ENCODE peak calls at places on chromosomes 4 and X, in seven cellular contexts. T is BE2C; V is activated effector memory CD4-positive, alpha-beta T cell treated with Interleukin-2 at 50 U/mL for 16 hours; I is skeletal muscle cell; Q is T-helper 1 cell; Z is SJSA1; F is brain microvascular endothelial cell. W is an unnamed sample.
A peak's percentile ranks its signal among the peaks of the same experiment; 100 is the strongest.

GRCh38 chrX:71622347-71623104 is 4.2 kb upstream of the CXCR3 start:
- DNase-seq in T (peak; percentile 40), V (peak; percentile 66), I (no peak), Q (peak; percentile 67), Z (no peak), F (peak; percentile 35), W (peak; percentile 27)

GRCh38 chr4:112029642-112030235 is 115.5 kb upstream of the FAM241A start:
- DNase-seq in T (no peak), V (no peak), I (no peak), Q (no peak), Z (no peak), F (no peak), W (peak; percentile 14)

GRCh38 chr4:24568425-24568824 is 15.9 kb downstream of the DHX15 start:
- DNase-seq in T (no peak), V (no peak), I (no peak), Q (no peak), Z (no peak), F (no peak), W (no peak)

GRCh38 chr4:159190646-159191045 is 87.8 kb downstream of the RAPGEF2 start:
- DNase-seq in T (no peak), V (no peak), I (no peak), Q (no peak), Z (no peak), F (no peak), W (no peak)

GRCh38 chr4:121377065-121377464 is 3.8 kb downstream of the QRFPR start:
- DNase-seq in T (no peak), V (no peak), I (no peak), Q (no peak), Z (no peak), F (no peak), W (no peak)

GRCh38 chr4:26992657-26993361 is 132.2 kb downstream of the STIM2 start:
- DNase-seq in T (no peak), V (no peak), I (peak; percentile 51), Q (no peak), Z (no peak), F (peak; percentile 78), W (no peak)

GRCh38 chr4:146165840-146166239 is 9.7 kb upstream of the LSM6 start:
- DNase-seq in T (no peak), V (no peak), I (no peak), Q (no peak), Z (peak; percentile 32), F (peak; percentile 61), W (peak; percentile 44)

GRCh38 chrX:41029332-41029731 is 55.9 kb upstream of the USP9X start:
- DNase-seq in T (no peak), V (no peak), I (no peak), Q (no peak), Z (peak; percentile 38), F (peak; percentile 38), W (no peak)

GRCh38 chr4:172707622-172708021 is 461.0 kb upstream of the GALNT7 start:
- DNase-seq in T (no peak), V (no peak), I (no peak), Q (no peak), Z (no peak), F (no peak), W (no peak)

GRCh38 chrX:14528629-14529287 is 578 bp upstream of the GLRA2 start:
- DNase-seq in T (peak; percentile 68), V (no peak), I (peak; percentile 25), Q (peak; percentile 27), Z (peak; percentile 23), F (peak; percentile 68), W (no peak)

GRCh38 chrX:86133761-86134160 is 14.5 kb upstream of the DACH2 start:
- DNase-seq in T (no peak), V (no peak), I (no peak), Q (no peak), Z (no peak), F (no peak), W (no peak)

GRCh38 chr4:7421356-7422097 is 13.2 kb downstream of the PSAPL1 start:
- DNase-seq in T (peak; percentile 1), V (no peak), I (no peak), Q (no peak), Z (no peak), F (no peak), W (no peak)

GRCh38 chr4:171644430-171645057 is 168.7 kb upstream of the GALNTL6 start:
- DNase-seq in T (no peak), V (no peak), I (no peak), Q (no peak), Z (no peak), F (no peak), W (no peak)

W was measured in AG09319.